ENCODE peak calls at places on chromosomes 16 and 17, in ten cellular contexts. One of them, this sample, is unnamed. For H3K4me1, the result is how much of the 10 kb centered on the place peaks cover.

GRCh38 chr17:2863204-2863603 is 67.0 kb downstream of the RAP1GAP2 start:
- DNase-seq in transverse colon: no peak
- DNase-seq in upper lobe of left lung: no peak
- DNase-seq in tibial nerve: no peak
- DNase-seq in A549: no peak
- DNase-seq in body of pancreas: peak
- DNase-seq in gastrocnemius medialis: no peak
- DNase-seq in prostate gland: no peak
- DNase-seq in adrenal gland: no peak
- DNase-seq in sigmoid colon: no peak
- DNase-seq in this sample: no peak

GRCh38 chr16:27650073-27650701 is 100.2 kb downstream of the KATNIP start:
- DNase-seq in transverse colon: peak
- DNase-seq in upper lobe of left lung: no peak
- DNase-seq in tibial nerve: no peak
- DNase-seq in A549: no peak
- DNase-seq in body of pancreas: no peak
- DNase-seq in gastrocnemius medialis: no peak
- DNase-seq in prostate gland: peak
- DNase-seq in adrenal gland: no peak
- DNase-seq in sigmoid colon: no peak
- DNase-seq in this sample: no peak

GRCh38 chr16:80407265-80407987 is 133.4 kb upstream of the DYNLRB2 start:
- DNase-seq in transverse colon: no peak
- DNase-seq in upper lobe of left lung: no peak
- DNase-seq in tibial nerve: no peak
- DNase-seq in A549: no peak
- DNase-seq in body of pancreas: no peak
- DNase-seq in gastrocnemius medialis: no peak
- DNase-seq in prostate gland: no peak
- DNase-seq in adrenal gland: no peak
- DNase-seq in sigmoid colon: no peak
- DNase-seq in this sample: no peak

GRCh38 chr16:82108774-82109173 is 61.2 kb downstream of the MPHOSPH6 start:
- DNase-seq in transverse colon: no peak
- DNase-seq in upper lobe of left lung: no peak
- DNase-seq in tibial nerve: no peak
- DNase-seq in A549: no peak
- DNase-seq in body of pancreas: no peak
- DNase-seq in gastrocnemius medialis: no peak
- DNase-seq in prostate gland: no peak
- DNase-seq in adrenal gland: no peak
- DNase-seq in sigmoid colon: no peak
- DNase-seq in this sample: no peak

GRCh38 chr17:79654960-79655382 is 44.1 kb upstream of the RBFOX3 start:
- DNase-seq in transverse colon: no peak
- DNase-seq in upper lobe of left lung: no peak
- DNase-seq in tibial nerve: no peak
- DNase-seq in A549: no peak
- DNase-seq in body of pancreas: no peak
- DNase-seq in gastrocnemius medialis: no peak
- DNase-seq in prostate gland: peak
- DNase-seq in adrenal gland: no peak
- DNase-seq in sigmoid colon: peak
- DNase-seq in this sample: no peak

GRCh38 chr16:75618782-75619181 is 4.3 kb downstream of the ADAT1 start:
- DNase-seq in transverse colon: no peak
- DNase-seq in upper lobe of left lung: no peak
- DNase-seq in tibial nerve: no peak
- DNase-seq in A549: no peak
- DNase-seq in body of pancreas: no peak
- DNase-seq in gastrocnemius medialis: no peak
- DNase-seq in prostate gland: no peak
- DNase-seq in adrenal gland: no peak
- DNase-seq in sigmoid colon: no peak
- DNase-seq in this sample: no peak

GRCh38 chr17:78137392-78138203 is 7.0 kb downstream of the TMC8 start:
- DNase-seq in transverse colon: peak
- DNase-seq in upper lobe of left lung: peak
- DNase-seq in tibial nerve: no peak
- DNase-seq in A549: peak
- DNase-seq in body of pancreas: no peak
- DNase-seq in gastrocnemius medialis: no peak
- DNase-seq in prostate gland: no peak
- DNase-seq in adrenal gland: no peak
- DNase-seq in sigmoid colon: no peak
- DNase-seq in this sample: no peak

GRCh38 chr16:25217921-25218320 is 1.2 kb downstream of the AQP8 start:
- DNase-seq in transverse colon: no peak
- DNase-seq in upper lobe of left lung: no peak
- DNase-seq in tibial nerve: no peak
- DNase-seq in A549: no peak
- DNase-seq in body of pancreas: peak
- DNase-seq in gastrocnemius medialis: no peak
- DNase-seq in prostate gland: no peak
- DNase-seq in adrenal gland: no peak
- DNase-seq in sigmoid colon: no peak
- DNase-seq in this sample: no peak

GRCh38 chr16:64397945-64398508 is 723.8 kb downstream of the CDH11 start:
- DNase-seq in transverse colon: no peak
- DNase-seq in upper lobe of left lung: no peak
- DNase-seq in tibial nerve: no peak
- DNase-seq in A549: no peak
- DNase-seq in body of pancreas: no peak
- DNase-seq in gastrocnemius medialis: no peak
- DNase-seq in prostate gland: no peak
- DNase-seq in adrenal gland: no peak
- DNase-seq in sigmoid colon: no peak
- DNase-seq in this sample: no peak

GRCh38 chr17:57602896-57603295 is 142.2 kb downstream of the CCDC182 start:
- DNase-seq in transverse colon: no peak
- DNase-seq in upper lobe of left lung: no peak
- DNase-seq in tibial nerve: no peak
- DNase-seq in A549: no peak
- DNase-seq in body of pancreas: no peak
- DNase-seq in gastrocnemius medialis: no peak
- DNase-seq in prostate gland: no peak
- DNase-seq in adrenal gland: no peak
- DNase-seq in sigmoid colon: no peak
- DNase-seq in this sample: no peak

GRCh38 chr17:15220785-15221184 is 44.3 kb downstream of the PMP22 start:
- DNase-seq in transverse colon: no peak
- DNase-seq in upper lobe of left lung: no peak
- DNase-seq in tibial nerve: no peak
- DNase-seq in A549: no peak
- DNase-seq in body of pancreas: no peak
- DNase-seq in gastrocnemius medialis: no peak
- DNase-seq in prostate gland: no peak
- DNase-seq in adrenal gland: no peak
- DNase-seq in sigmoid colon: no peak
- DNase-seq in this sample: no peak

GRCh38 chr16:27764869-27765675 is 215.1 kb downstream of the KATNIP start:
- DNase-seq in transverse colon: no peak
- DNase-seq in upper lobe of left lung: no peak
- DNase-seq in tibial nerve: no peak
- DNase-seq in A549: no peak
- DNase-seq in body of pancreas: no peak
- DNase-seq in gastrocnemius medialis: no peak
- DNase-seq in prostate gland: no peak
- DNase-seq in adrenal gland: no peak
- DNase-seq in sigmoid colon: no peak
- DNase-seq in this sample: no peak

GRCh38 chr17:72152392-72152727 is 31.5 kb downstream of the SOX9 start:
- DNase-seq in transverse colon: no peak
- DNase-seq in upper lobe of left lung: no peak
- DNase-seq in tibial nerve: no peak
- DNase-seq in A549: no peak
- DNase-seq in body of pancreas: peak
- DNase-seq in gastrocnemius medialis: no peak
- DNase-seq in prostate gland: no peak
- DNase-seq in adrenal gland: peak
- DNase-seq in sigmoid colon: no peak
- DNase-seq in this sample: no peak

GRCh38 chr16:11356573-11357331 is 11.5 kb downstream of the RMI2 start:
- DNase-seq in transverse colon: peak
- DNase-seq in upper lobe of left lung: peak
- DNase-seq in tibial nerve: peak
- DNase-seq in A549: peak
- DNase-seq in body of pancreas: peak
- DNase-seq in gastrocnemius medialis: peak
- DNase-seq in prostate gland: no peak
- DNase-seq in adrenal gland: peak
- DNase-seq in sigmoid colon: peak
- DNase-seq in this sample: no peak

GRCh38 chr17:40596261-40596919 is 31.1 kb upstream of the CCR7 start:
- DNase-seq in transverse colon: no peak
- DNase-seq in upper lobe of left lung: no peak
- DNase-seq in tibial nerve: no peak
- DNase-seq in A549: peak
- DNase-seq in body of pancreas: no peak
- DNase-seq in gastrocnemius medialis: no peak
- DNase-seq in prostate gland: no peak
- DNase-seq in adrenal gland: no peak
- DNase-seq in sigmoid colon: no peak
- DNase-seq in this sample: no peak

GRCh38 chr17:20046629-20047028 is 37.5 kb downstream of the SPECC1 start:
- DNase-seq in transverse colon: no peak
- DNase-seq in upper lobe of left lung: no peak
- DNase-seq in tibial nerve: no peak
- DNase-seq in A549: no peak
- DNase-seq in body of pancreas: no peak
- DNase-seq in gastrocnemius medialis: no peak
- DNase-seq in prostate gland: no peak
- DNase-seq in adrenal gland: no peak
- DNase-seq in sigmoid colon: no peak
- DNase-seq in this sample: no peak

GRCh38 chr17:76000016-76000754 is 470 bp upstream of the CDK3 start:
- DNase-seq in transverse colon: peak
- DNase-seq in upper lobe of left lung: peak
- DNase-seq in tibial nerve: peak
- DNase-seq in A549: peak
- DNase-seq in body of pancreas: peak
- DNase-seq in gastrocnemius medialis: no peak
- DNase-seq in prostate gland: peak
- DNase-seq in adrenal gland: peak
- DNase-seq in sigmoid colon: no peak
- DNase-seq in this sample: no peak

DNA sequence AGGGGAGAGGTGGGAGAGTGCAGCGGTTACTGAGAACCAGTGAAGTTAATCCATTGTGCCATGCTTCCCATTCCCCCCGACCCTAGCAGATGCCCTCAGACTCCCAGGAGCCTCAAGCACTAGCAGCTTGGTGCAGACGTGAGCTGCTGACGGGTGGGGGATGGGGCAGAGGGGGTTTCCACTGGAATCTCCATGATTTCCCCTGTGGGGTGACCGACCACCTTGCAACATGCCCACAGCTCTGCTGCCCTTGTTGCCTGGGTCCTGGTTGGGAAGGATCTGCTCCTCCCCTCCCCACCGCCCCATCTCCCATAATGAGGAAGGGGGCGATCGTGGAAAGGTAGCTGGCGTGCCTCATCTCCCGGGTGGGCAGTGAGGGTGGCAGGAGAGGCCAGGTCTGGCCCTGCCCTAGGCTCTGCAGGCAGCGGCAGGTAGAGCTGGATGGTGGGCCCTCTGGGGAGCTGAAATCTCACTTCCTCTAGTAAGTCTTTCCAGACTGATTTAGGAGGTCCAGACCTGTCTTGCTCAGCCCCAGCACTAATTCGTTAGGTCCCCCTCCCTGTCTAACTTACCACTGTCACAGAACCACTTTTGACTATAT is 9.6 kb downstream of the FLOT2 start:
- DNase-seq in transverse colon: no peak
- DNase-seq in upper lobe of left lung: no peak
- DNase-seq in tibial nerve: no peak
- DNase-seq in A549: no peak
- DNase-seq in body of pancreas: no peak
- DNase-seq in gastrocnemius medialis: no peak
- DNase-seq in prostate gland: no peak
- DNase-seq in adrenal gland: no peak
- DNase-seq in sigmoid colon: no peak
- DNase-seq in this sample: no peak
- TF ChIP-seq POLR2A in transverse colon: no peak
- TF ChIP-seq POLR2A in upper lobe of left lung: no peak
- TF ChIP-seq POLR2A in tibial nerve: no peak
- TF ChIP-seq POLR2A in A549: no peak
- TF ChIP-seq POLR2A in body of pancreas: no peak
- TF ChIP-seq POLR2A in gastrocnemius medialis: no peak
- TF ChIP-seq POLR2A in prostate gland: no peak
- TF ChIP-seq POLR2A in adrenal gland: no peak
- TF ChIP-seq POLR2A in sigmoid colon: no peak
- TF ChIP-seq POLR2A in this sample: no peak

DNA sequence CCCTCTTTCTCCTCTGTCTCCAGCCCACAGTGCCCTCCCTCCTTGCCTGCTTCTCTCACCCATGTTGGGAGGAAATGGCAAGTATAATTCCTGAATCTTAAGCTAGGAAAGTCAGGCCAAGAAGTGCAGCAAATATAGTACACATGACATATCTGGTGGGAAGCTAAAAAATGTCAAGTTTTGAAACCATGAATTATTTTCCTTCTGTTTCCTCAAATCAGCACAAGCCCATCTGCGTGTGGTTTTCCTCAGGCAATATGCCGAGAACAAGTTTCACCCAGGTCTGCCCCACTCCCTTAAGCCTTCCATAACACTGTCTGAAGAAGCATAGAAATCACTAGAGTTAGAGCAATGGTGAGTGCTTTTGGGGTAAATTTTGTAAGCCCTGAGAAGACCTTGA is 502.8 kb upstream of the CDH11 start:
- DNase-seq in transverse colon: no peak
- DNase-seq in upper lobe of left lung: no peak
- DNase-seq in tibial nerve: no peak
- DNase-seq in A549: no peak
- DNase-seq in body of pancreas: no peak
- DNase-seq in gastrocnemius medialis: no peak
- DNase-seq in prostate gland: no peak
- DNase-seq in adrenal gland: no peak
- DNase-seq in sigmoid colon: no peak
- DNase-seq in this sample: no peak
- H3K4me1 ChIP-seq in transverse colon: under half
- H3K4me1 ChIP-seq in upper lobe of left lung: under half
- H3K4me1 ChIP-seq in tibial nerve: under half
- H3K4me1 ChIP-seq in A549: under half
- H3K4me1 ChIP-seq in body of pancreas: under half
- H3K4me1 ChIP-seq in gastrocnemius medialis: under half
- H3K4me1 ChIP-seq in prostate gland: under half
- H3K4me1 ChIP-seq in adrenal gland: under half
- H3K4me1 ChIP-seq in sigmoid colon: under half
- H3K4me1 ChIP-seq in this sample: under half

GRCh38 chr17:28698253-28698941 is 13.3 kb downstream of the PROCA1 start:
- DNase-seq in transverse colon: peak
- DNase-seq in upper lobe of left lung: no peak
- DNase-seq in tibial nerve: no peak
- DNase-seq in A549: peak
- DNase-seq in body of pancreas: peak
- DNase-seq in gastrocnemius medialis: no peak
- DNase-seq in prostate gland: no peak
- DNase-seq in adrenal gland: no peak
- DNase-seq in sigmoid colon: no peak
- DNase-seq in this sample: no peak
- TF ChIP-seq POLR2A in transverse colon: peak
- TF ChIP-seq POLR2A in upper lobe of left lung: no peak
- TF ChIP-seq POLR2A in tibial nerve: no peak
- TF ChIP-seq POLR2A in A549: peak
- TF ChIP-seq POLR2A in body of pancreas: no peak
- TF ChIP-seq POLR2A in gastrocnemius medialis: no peak
- TF ChIP-seq POLR2A in prostate gland: no peak
- TF ChIP-seq POLR2A in adrenal gland: no peak
- TF ChIP-seq POLR2A in sigmoid colon: no peak
- TF ChIP-seq POLR2A in this sample: no peak

GRCh38 chr17:1182831-1183578 is 3.2 kb upstream of the ABR start:
- DNase-seq in transverse colon: no peak
- DNase-seq in upper lobe of left lung: no peak
- DNase-seq in tibial nerve: no peak
- DNase-seq in A549: no peak
- DNase-seq in body of pancreas: no peak
- DNase-seq in gastrocnemius medialis: no peak
- DNase-seq in prostate gland: no peak
- DNase-seq in adrenal gland: no peak
- DNase-seq in sigmoid colon: no peak
- DNase-seq in this sample: no peak
- H3K4me1 ChIP-seq in transverse colon: under half
- H3K4me1 ChIP-seq in upper lobe of left lung: under half
- H3K4me1 ChIP-seq in tibial nerve: half or more
- H3K4me1 ChIP-seq in A549: under half
- H3K4me1 ChIP-seq in body of pancreas: under half
- H3K4me1 ChIP-seq in gastrocnemius medialis: under half
- H3K4me1 ChIP-seq in prostate gland: under half
- H3K4me1 ChIP-seq in adrenal gland: under half
- H3K4me1 ChIP-seq in sigmoid colon: under half
- H3K4me1 ChIP-seq in this sample: half or more

This sample was measured in esophagus squamous epithelium.